ENCODE peak calls at places on chromosomes 12 and 14, in six cellular contexts. Z, V, D, C, Q and G are unnamed samples.

GRCh38 chr12:66956300-66956699 is 277.4 kb upstream of the GRIP1 start:
- DNase-seq in Z (no peak), V (no peak), D (no peak), C (no peak), Q (no peak), G (no peak)

GRCh38 chr12:57211791-57212700 is 4.5 kb upstream of the NXPH4 start:
- DNase-seq in Z (no peak), V (no peak), D (no peak), C (no peak), Q (no peak), G (no peak)

GRCh38 chr14:100107236-100107635 is 42.0 kb downstream of the EVL start:
- DNase-seq in Z (no peak), V (no peak), D (no peak), C (no peak), Q (no peak), G (peak)

GRCh38 chr12:10559241-10559640 is 53.6 kb downstream of the EIF2S3B start:
- DNase-seq in Z (no peak), V (no peak), D (no peak), C (no peak), Q (no peak), G (peak)

GRCh38 chr12:16863742-16864141 is 257.8 kb upstream of the LMO3 start:
- DNase-seq in Z (no peak), V (no peak), D (no peak), C (no peak), Q (no peak), G (no peak)

GRCh38 chr14:61602733-61603077 is 92.6 kb upstream of the HIF1A start:
- DNase-seq in Z (no peak), V (no peak), D (no peak), C (no peak), Q (no peak), G (no peak)

GRCh38 chr12:39235990-39236767 is 206.7 kb downstream of the KIF21A start:
- DNase-seq in Z (no peak), V (no peak), D (no peak), C (no peak), Q (no peak), G (no peak)

GRCh38 chr12:22738945-22739344 is 114.0 kb downstream of the ETNK1 start:
- DNase-seq in Z (no peak), V (no peak), D (no peak), C (no peak), Q (no peak), G (no peak)

GRCh38 chr12:54135621-54136027 is 53.2 kb downstream of the SMUG1 start:
- DNase-seq in Z (no peak), V (no peak), D (no peak), C (no peak), Q (no peak), G (no peak)

GRCh38 chr14:55127491-55127951 is 1.5 kb upstream of the LGALS3 start:
- DNase-seq in Z (no peak), V (no peak), D (no peak), C (peak), Q (peak), G (no peak)

GRCh38 chr14:53850714-53851296 is 105.8 kb downstream of the BMP4 start:
- DNase-seq in Z (no peak), V (no peak), D (no peak), C (peak), Q (peak), G (no peak)

GRCh38 chr12:6376079-6376941 is 947 bp upstream of the SCNN1A start:
- DNase-seq in Z (peak), V (no peak), D (no peak), C (peak), Q (peak), G (no peak)
- TF ChIP-seq CTCF in Z (no peak), V (no peak), D (peak), C (peak), Q (peak), G (no peak)

DNA sequence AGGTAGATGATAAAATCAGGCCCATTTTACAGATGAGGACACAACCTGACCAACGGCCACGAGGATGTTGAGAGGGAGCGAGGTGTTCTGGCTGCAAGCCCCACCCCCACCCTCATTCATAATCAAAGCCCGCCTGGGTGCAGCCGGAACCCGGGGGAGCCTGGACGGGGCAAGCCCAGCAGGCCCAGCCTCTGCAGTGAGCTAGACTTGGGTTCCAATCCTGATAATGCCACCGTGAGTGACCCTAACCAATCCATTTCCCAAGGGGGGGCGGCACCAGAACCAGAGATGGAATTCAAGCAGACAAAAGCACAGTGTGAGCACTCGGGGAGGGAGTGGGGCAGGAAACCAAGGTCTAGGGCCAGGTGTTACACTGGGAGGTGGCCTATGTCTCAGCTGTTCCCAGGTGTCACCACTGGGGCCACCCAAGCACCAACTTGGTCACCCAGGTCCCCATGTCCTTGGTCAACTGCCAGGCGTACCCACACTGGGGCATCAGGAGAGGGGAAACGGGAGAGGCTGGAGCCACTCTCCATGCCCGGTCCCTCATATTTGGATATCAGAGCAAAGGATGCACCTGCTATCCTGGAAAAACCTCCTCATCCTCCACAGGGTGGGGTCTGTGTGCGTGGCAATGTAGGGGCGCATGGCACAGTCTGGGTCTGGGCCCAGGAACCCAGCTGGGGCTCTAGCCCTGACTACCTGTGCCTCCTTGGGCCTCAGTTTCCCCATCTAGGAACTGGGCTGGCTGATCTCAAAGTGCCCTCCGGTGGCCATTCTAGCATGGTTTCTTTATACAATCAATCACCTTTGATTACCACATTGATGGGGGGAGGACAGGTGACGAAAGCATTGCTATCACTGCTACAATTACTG is 58.4 kb downstream of the FAM222A start:
- DNase-seq in Z (no peak), V (no peak), D (no peak), C (no peak), Q (no peak), G (no peak)
- TF ChIP-seq CTCF in Z (peak), V (peak), D (no peak), C (peak), Q (no peak), G (peak)

GRCh38 chr12:47801904-47802246 is 17.8 kb downstream of the HDAC7 start:
- DNase-seq in Z (no peak), V (no peak), D (no peak), C (no peak), Q (no peak), G (no peak)

GRCh38 chr12:47800582-47800981 is 19.1 kb downstream of the HDAC7 start:
- DNase-seq in Z (no peak), V (no peak), D (no peak), C (no peak), Q (no peak), G (no peak)

GRCh38 chr12:47801170-47801903 is 18.4 kb downstream of the HDAC7 start:
- DNase-seq in Z (no peak), V (no peak), D (no peak), C (no peak), Q (no peak), G (no peak)

GRCh38 chr12:47803196-47803875 is 16.4 kb downstream of the HDAC7 start:
- DNase-seq in Z (no peak), V (no peak), D (no peak), C (no peak), Q (no peak), G (peak)

GRCh38 chr12:47802312-47802711 is 17.4 kb downstream of the HDAC7 start:
- DNase-seq in Z (peak), V (no peak), D (no peak), C (no peak), Q (no peak), G (no peak)
- TF ChIP-seq CTCF in Z (peak), V (peak), D (peak), C (no peak), Q (peak), G (peak)

DNA sequence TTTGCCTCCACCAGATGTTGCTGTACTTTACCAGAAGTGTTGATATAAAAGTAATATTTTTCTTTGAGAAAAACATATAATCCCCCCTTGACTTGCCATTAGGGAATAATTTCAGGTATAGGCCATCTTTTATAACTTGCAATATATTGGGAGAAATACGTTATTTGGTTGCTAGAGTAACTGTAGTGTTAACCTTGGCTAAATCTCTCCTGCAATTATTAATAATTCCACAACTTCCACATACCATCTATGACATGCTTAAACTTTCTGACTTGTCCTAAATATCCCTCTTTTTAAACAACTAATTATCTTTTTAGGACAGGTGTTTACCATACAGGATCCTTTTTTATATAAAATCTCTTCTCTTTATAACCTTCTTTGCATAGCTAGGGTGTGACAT is 1048.2 kb downstream of the SLC16A7 start:
- DNase-seq in Z (no peak), V (no peak), D (no peak), C (no peak), Q (no peak), G (no peak)
- TF ChIP-seq CTCF in Z (no peak), V (no peak), D (no peak), C (no peak), Q (no peak), G (no peak)

DNA sequence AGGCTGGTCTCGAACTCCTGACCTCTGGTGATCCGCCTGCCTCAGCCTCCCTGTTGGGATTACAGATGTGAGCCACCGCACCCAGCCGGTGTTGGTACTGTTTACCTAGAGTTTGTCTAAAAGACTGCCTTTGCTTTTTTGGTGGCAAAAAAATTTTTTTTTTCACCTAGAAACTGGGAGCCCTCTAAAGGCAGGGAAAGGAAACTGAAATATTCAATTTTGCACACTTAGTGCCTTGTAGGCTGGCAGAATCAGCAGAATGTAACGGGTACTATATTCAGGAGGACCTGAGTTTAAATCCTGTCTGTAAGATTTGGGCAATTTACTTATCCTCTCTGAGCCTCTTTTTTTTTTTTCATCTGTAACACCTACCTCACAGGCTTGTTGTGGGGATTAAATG is 43.6 kb downstream of the PAPLN start:
- DNase-seq in Z (no peak), V (no peak), D (no peak), C (no peak), Q (no peak), G (no peak)
- TF ChIP-seq CTCF in Z (no peak), V (no peak), D (no peak), C (peak), Q (peak), G (no peak)

GRCh38 chr12:24797901-24798300 is 151.0 kb downstream of the BCAT1 start:
- DNase-seq in Z (no peak), V (no peak), D (no peak), C (no peak), Q (no peak), G (no peak)
- TF ChIP-seq CTCF in Z (no peak), V (no peak), D (no peak), C (no peak), Q (no peak), G (no peak)

GRCh38 chr14:68894123-68894522 is 85.0 kb downstream of the ACTN1 start:
- DNase-seq in Z (no peak), V (no peak), D (no peak), C (no peak), Q (peak), G (no peak)

GRCh38 chr14:68895304-68895703 is 83.8 kb downstream of the ACTN1 start:
- DNase-seq in Z (no peak), V (no peak), D (no peak), C (no peak), Q (no peak), G (no peak)

GRCh38 chr14:68897559-68898160 is 81.4 kb downstream of the ACTN1 start:
- DNase-seq in Z (no peak), V (no peak), D (no peak), C (no peak), Q (no peak), G (no peak)

GRCh38 chr14:68894802-68895201 is 84.3 kb downstream of the ACTN1 start:
- DNase-seq in Z (no peak), V (no peak), D (no peak), C (no peak), Q (peak), G (no peak)

GRCh38 chr14:68896132-68896531 is 83.0 kb downstream of the ACTN1 start:
- DNase-seq in Z (peak), V (no peak), D (no peak), C (no peak), Q (no peak), G (no peak)
- TF ChIP-seq CTCF in Z (no peak), V (peak), D (no peak), C (peak), Q (peak), G (no peak)

DNA sequence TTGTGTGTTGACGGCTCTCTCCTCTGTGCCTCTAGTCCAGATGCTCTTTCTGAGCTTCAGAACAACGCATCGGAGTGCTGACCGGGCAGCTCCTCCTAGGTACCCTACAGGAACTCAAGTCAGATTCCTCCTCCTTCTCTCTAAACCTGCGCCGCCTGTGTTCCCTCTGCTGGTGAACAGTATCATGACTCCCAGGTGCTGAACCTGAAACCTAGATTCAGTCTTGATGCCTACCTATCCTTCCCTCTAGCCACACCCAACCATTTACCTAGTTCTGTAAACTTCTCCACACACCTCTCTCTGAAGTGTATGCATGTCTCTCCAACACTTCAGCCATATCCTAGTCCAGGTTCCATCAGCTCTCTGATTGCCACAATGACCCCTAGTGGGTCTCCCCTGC is 112.7 kb downstream of the EFCAB11 start:
- DNase-seq in Z (peak), V (no peak), D (no peak), C (no peak), Q (no peak), G (no peak)
- TF ChIP-seq CTCF in Z (peak), V (no peak), D (no peak), C (no peak), Q (no peak), G (no peak)

DNA sequence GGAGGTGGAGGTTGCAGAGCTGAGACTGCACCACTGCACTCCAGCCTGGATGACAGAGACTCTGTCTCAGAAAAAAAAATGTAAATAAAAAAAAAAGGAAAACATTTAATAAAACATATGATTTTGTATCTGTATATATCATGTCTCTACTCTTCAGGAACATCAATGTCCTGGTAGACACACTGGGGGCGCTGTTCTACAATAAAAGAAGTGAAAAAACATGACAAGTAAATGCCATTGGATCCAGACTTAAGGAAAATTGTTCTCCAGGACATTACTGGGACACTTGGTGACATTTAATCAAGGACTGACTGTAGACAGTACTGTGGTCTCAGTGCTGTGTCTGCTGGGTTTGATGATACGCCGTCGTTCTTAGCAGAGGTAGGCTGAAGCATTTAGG is 15.5 kb upstream of the KLC1 start:
- DNase-seq in Z (no peak), V (no peak), D (no peak), C (no peak), Q (no peak), G (peak)
- TF ChIP-seq CTCF in Z (no peak), V (peak), D (no peak), C (peak), Q (peak), G (peak)